ENCODE peak calls at places on chromosomes 11 and 22, in six cellular contexts. One of them, this sample, is unnamed.
A peak's percentile ranks its signal among the peaks of the same experiment; 100 is the strongest.

GRCh38 chr11:129992161-129992944 is 10.3 kb downstream of the PRDM10 start:
- DNase-seq in MM.1S: no peak
- DNase-seq in IMR-90: peak; percentile 22
- DNase-seq in AG04450: no peak
- DNase-seq in WERI-Rb-1: peak; percentile 62
- DNase-seq in CD4-positive, alpha-beta T cell: peak; percentile 35
- DNase-seq in this sample: peak; percentile 56

GRCh38 chr22:43928418-43929307 is 5.1 kb downstream of the PNPLA3 start:
- DNase-seq in MM.1S: no peak
- DNase-seq in IMR-90: no peak
- DNase-seq in AG04450: no peak
- DNase-seq in WERI-Rb-1: no peak
- DNase-seq in CD4-positive, alpha-beta T cell: no peak
- DNase-seq in this sample: no peak

GRCh38 chr11:90251599-90251998 is 28.8 kb upstream of the CHORDC1 start:
- DNase-seq in MM.1S: no peak
- DNase-seq in IMR-90: no peak
- DNase-seq in AG04450: no peak
- DNase-seq in WERI-Rb-1: no peak
- DNase-seq in CD4-positive, alpha-beta T cell: no peak
- DNase-seq in this sample: no peak

GRCh38 chr11:37525336-37525735 is 927.3 kb upstream of the RAG2 start:
- DNase-seq in MM.1S: no peak
- DNase-seq in IMR-90: peak; percentile 38
- DNase-seq in AG04450: no peak
- DNase-seq in WERI-Rb-1: no peak
- DNase-seq in CD4-positive, alpha-beta T cell: no peak
- DNase-seq in this sample: no peak

GRCh38 chr11:43574949-43575915 is 105.3 kb upstream of the HSD17B12 start:
- DNase-seq in MM.1S: no peak
- DNase-seq in IMR-90: peak; percentile 82
- DNase-seq in AG04450: peak; percentile 23
- DNase-seq in WERI-Rb-1: peak; percentile 71
- DNase-seq in CD4-positive, alpha-beta T cell: no peak
- DNase-seq in this sample: no peak

GRCh38 chr11:9825315-9825714 is 161.4 kb downstream of the SWAP70 start:
- DNase-seq in MM.1S: no peak
- DNase-seq in IMR-90: peak; percentile 38
- DNase-seq in AG04450: no peak
- DNase-seq in WERI-Rb-1: no peak
- DNase-seq in CD4-positive, alpha-beta T cell: no peak
- DNase-seq in this sample: no peak

GRCh38 chr11:65692367-65692766 is 19.7 kb upstream of the KAT5 start:
- DNase-seq in MM.1S: no peak
- DNase-seq in IMR-90: no peak
- DNase-seq in AG04450: no peak
- DNase-seq in WERI-Rb-1: no peak
- DNase-seq in CD4-positive, alpha-beta T cell: no peak
- DNase-seq in this sample: no peak

GRCh38 chr11:62805044-62805892 is at the start of gene NXF1:
- DNase-seq in MM.1S: peak; percentile 97
- DNase-seq in IMR-90: peak; percentile 92
- DNase-seq in AG04450: peak; percentile 87
- DNase-seq in WERI-Rb-1: peak; percentile 95
- DNase-seq in CD4-positive, alpha-beta T cell: peak; percentile 88
- DNase-seq in this sample: peak; percentile 96

GRCh38 chr11:74321487-74322188 is 10.2 kb upstream of the P4HA3 start:
- DNase-seq in MM.1S: peak; percentile 15
- DNase-seq in IMR-90: peak; percentile 65
- DNase-seq in AG04450: no peak
- DNase-seq in WERI-Rb-1: peak; percentile 27
- DNase-seq in CD4-positive, alpha-beta T cell: peak; percentile 12
- DNase-seq in this sample: peak; percentile 56

GRCh38 chr11:76237914-76238313 is 31.6 kb upstream of the WNT11 start:
- DNase-seq in MM.1S: no peak
- DNase-seq in IMR-90: peak; percentile 13
- DNase-seq in AG04450: no peak
- DNase-seq in WERI-Rb-1: peak; percentile 32
- DNase-seq in CD4-positive, alpha-beta T cell: no peak
- DNase-seq in this sample: no peak

GRCh38 chr11:73532310-73532709 is 65.6 kb downstream of the FAM168A start:
- DNase-seq in MM.1S: no peak
- DNase-seq in IMR-90: peak; percentile 82
- DNase-seq in AG04450: peak; percentile 66
- DNase-seq in WERI-Rb-1: no peak
- DNase-seq in CD4-positive, alpha-beta T cell: no peak
- DNase-seq in this sample: no peak

GRCh38 chr11:14251754-14252153 is 107.2 kb downstream of the RRAS2 start:
- DNase-seq in MM.1S: no peak
- DNase-seq in IMR-90: no peak
- DNase-seq in AG04450: no peak
- DNase-seq in WERI-Rb-1: no peak
- DNase-seq in CD4-positive, alpha-beta T cell: no peak
- DNase-seq in this sample: no peak

GRCh38 chr11:405323-405975 is 9.3 kb downstream of the SIGIRR start:
- DNase-seq in MM.1S: no peak
- DNase-seq in IMR-90: no peak
- DNase-seq in AG04450: no peak
- DNase-seq in WERI-Rb-1: no peak
- DNase-seq in CD4-positive, alpha-beta T cell: no peak
- DNase-seq in this sample: no peak

GRCh38 chr11:119377112-119377901 is 4.2 kb downstream of the USP2 start:
- DNase-seq in MM.1S: no peak
- DNase-seq in IMR-90: no peak
- DNase-seq in AG04450: no peak
- DNase-seq in WERI-Rb-1: no peak
- DNase-seq in CD4-positive, alpha-beta T cell: no peak
- DNase-seq in this sample: peak; percentile 41

GRCh38 chr11:109033627-109034340 is 368.9 kb downstream of the DDX10 start:
- DNase-seq in MM.1S: no peak
- DNase-seq in IMR-90: peak; percentile 89
- DNase-seq in AG04450: peak; percentile 53
- DNase-seq in WERI-Rb-1: no peak
- DNase-seq in CD4-positive, alpha-beta T cell: no peak
- DNase-seq in this sample: peak; percentile 52

GRCh38 chr11:65315866-65316233 is 1.2 kb downstream of the CDC42EP2 start:
- DNase-seq in MM.1S: no peak
- DNase-seq in IMR-90: no peak
- DNase-seq in AG04450: no peak
- DNase-seq in WERI-Rb-1: no peak
- DNase-seq in CD4-positive, alpha-beta T cell: no peak
- DNase-seq in this sample: no peak

GRCh38 chr22:24834845-24835570 is 29.0 kb downstream of the SGSM1 start:
- DNase-seq in MM.1S: no peak
- DNase-seq in IMR-90: peak; percentile 11
- DNase-seq in AG04450: no peak
- DNase-seq in WERI-Rb-1: peak; percentile 71
- DNase-seq in CD4-positive, alpha-beta T cell: no peak
- DNase-seq in this sample: no peak

GRCh38 chr11:122814401-122814800 is 23.9 kb upstream of the CRTAM start:
- DNase-seq in MM.1S: no peak
- DNase-seq in IMR-90: no peak
- DNase-seq in AG04450: no peak
- DNase-seq in WERI-Rb-1: no peak
- DNase-seq in CD4-positive, alpha-beta T cell: no peak
- DNase-seq in this sample: no peak

GRCh38 chr11:11458523-11458922 is 105.5 kb upstream of the CSNK2A3 start:
- DNase-seq in MM.1S: no peak
- DNase-seq in IMR-90: no peak
- DNase-seq in AG04450: no peak
- DNase-seq in WERI-Rb-1: peak; percentile 63
- DNase-seq in CD4-positive, alpha-beta T cell: no peak
- DNase-seq in this sample: no peak

GRCh38 chr22:46388647-46389046 is 53.1 kb downstream of the TRMU start:
- DNase-seq in MM.1S: no peak
- DNase-seq in IMR-90: no peak
- DNase-seq in AG04450: no peak
- DNase-seq in WERI-Rb-1: no peak
- DNase-seq in CD4-positive, alpha-beta T cell: no peak
- DNase-seq in this sample: no peak

GRCh38 chr11:64531906-64532312 is 59.1 kb upstream of the SLC22A12 start:
- DNase-seq in MM.1S: no peak
- DNase-seq in IMR-90: no peak
- DNase-seq in AG04450: no peak
- DNase-seq in WERI-Rb-1: peak; percentile 30
- DNase-seq in CD4-positive, alpha-beta T cell: no peak
- DNase-seq in this sample: no peak

GRCh38 chr22:25362215-25362882 is 142.9 kb downstream of the CRYBB2 start:
- DNase-seq in MM.1S: peak; percentile 28
- DNase-seq in IMR-90: peak; percentile 38
- DNase-seq in AG04450: no peak
- DNase-seq in WERI-Rb-1: peak; percentile 88
- DNase-seq in CD4-positive, alpha-beta T cell: peak; percentile 44
- DNase-seq in this sample: peak; percentile 87

GRCh38 chr11:94762995-94763394 is 5.2 kb upstream of the AMOTL1 start:
- DNase-seq in MM.1S: no peak
- DNase-seq in IMR-90: no peak
- DNase-seq in AG04450: no peak
- DNase-seq in WERI-Rb-1: no peak
- DNase-seq in CD4-positive, alpha-beta T cell: no peak
- DNase-seq in this sample: no peak

GRCh38 chr22:30564045-30564765 is 10.3 kb downstream of the GAL3ST1 start:
- DNase-seq in MM.1S: no peak
- DNase-seq in IMR-90: no peak
- DNase-seq in AG04450: no peak
- DNase-seq in WERI-Rb-1: no peak
- DNase-seq in CD4-positive, alpha-beta T cell: no peak
- DNase-seq in this sample: no peak

GRCh38 chr11:58576792-58577440 is 1.3 kb upstream of the LPXN start:
- DNase-seq in MM.1S: peak; percentile 57
- DNase-seq in IMR-90: peak; percentile 66
- DNase-seq in AG04450: no peak
- DNase-seq in WERI-Rb-1: no peak
- DNase-seq in CD4-positive, alpha-beta T cell: no peak
- DNase-seq in this sample: peak; percentile 24

GRCh38 chr11:119374632-119375394 is 6.7 kb downstream of the USP2 start:
- DNase-seq in MM.1S: no peak
- DNase-seq in IMR-90: no peak
- DNase-seq in AG04450: no peak
- DNase-seq in WERI-Rb-1: no peak
- DNase-seq in CD4-positive, alpha-beta T cell: no peak
- DNase-seq in this sample: peak; percentile 68

DNA sequence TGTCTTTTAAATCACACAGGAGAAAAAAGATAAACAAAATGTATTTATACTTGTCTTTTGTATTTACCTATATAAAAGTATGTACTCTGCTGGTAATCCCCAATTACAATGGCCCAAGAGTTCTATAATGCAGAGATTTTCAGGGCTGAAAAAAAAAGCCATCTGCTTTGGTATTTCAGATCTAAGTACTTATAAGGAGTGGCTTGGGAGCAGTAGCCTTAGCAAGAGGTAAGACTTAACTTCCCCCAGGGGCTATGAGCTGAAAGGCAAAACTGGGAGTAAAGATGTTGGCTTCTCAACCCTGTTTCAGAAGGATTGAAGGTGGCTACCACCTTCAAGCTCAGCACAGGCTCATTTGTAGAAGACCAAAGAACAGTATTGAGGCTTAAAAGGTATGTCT is 35.3 kb upstream of the EP300 start:
- DNase-seq in MM.1S: no peak
- DNase-seq in IMR-90: no peak
- DNase-seq in AG04450: no peak
- DNase-seq in WERI-Rb-1: no peak
- DNase-seq in CD4-positive, alpha-beta T cell: no peak
- DNase-seq in this sample: no peak
- TF ChIP-seq CTCF in MM.1S: no peak
- TF ChIP-seq CTCF in IMR-90: no peak
- TF ChIP-seq CTCF in AG04450: no peak
- TF ChIP-seq CTCF in WERI-Rb-1: no peak
- TF ChIP-seq CTCF in CD4-positive, alpha-beta T cell: no peak
- TF ChIP-seq CTCF in this sample: no peak

GRCh38 chr11:44862546-44863101 is 88.1 kb downstream of the TP53I11 start:
- DNase-seq in MM.1S: peak; percentile 64
- DNase-seq in IMR-90: no peak
- DNase-seq in AG04450: no peak
- DNase-seq in WERI-Rb-1: no peak
- DNase-seq in CD4-positive, alpha-beta T cell: no peak
- DNase-seq in this sample: no peak
- H3K27ac ChIP-seq in MM.1S: peak overlapping the region; percentile 52
- H3K27ac ChIP-seq in IMR-90: peak overlapping the region; percentile 85
- H3K27ac ChIP-seq in AG04450: peak overlapping the region; percentile 89
- H3K27ac ChIP-seq in WERI-Rb-1: no peak overlapping the region
- H3K27ac ChIP-seq in CD4-positive, alpha-beta T cell: no peak overlapping the region
- H3K27ac ChIP-seq in this sample: peak overlapping the region; percentile 41

DNA sequence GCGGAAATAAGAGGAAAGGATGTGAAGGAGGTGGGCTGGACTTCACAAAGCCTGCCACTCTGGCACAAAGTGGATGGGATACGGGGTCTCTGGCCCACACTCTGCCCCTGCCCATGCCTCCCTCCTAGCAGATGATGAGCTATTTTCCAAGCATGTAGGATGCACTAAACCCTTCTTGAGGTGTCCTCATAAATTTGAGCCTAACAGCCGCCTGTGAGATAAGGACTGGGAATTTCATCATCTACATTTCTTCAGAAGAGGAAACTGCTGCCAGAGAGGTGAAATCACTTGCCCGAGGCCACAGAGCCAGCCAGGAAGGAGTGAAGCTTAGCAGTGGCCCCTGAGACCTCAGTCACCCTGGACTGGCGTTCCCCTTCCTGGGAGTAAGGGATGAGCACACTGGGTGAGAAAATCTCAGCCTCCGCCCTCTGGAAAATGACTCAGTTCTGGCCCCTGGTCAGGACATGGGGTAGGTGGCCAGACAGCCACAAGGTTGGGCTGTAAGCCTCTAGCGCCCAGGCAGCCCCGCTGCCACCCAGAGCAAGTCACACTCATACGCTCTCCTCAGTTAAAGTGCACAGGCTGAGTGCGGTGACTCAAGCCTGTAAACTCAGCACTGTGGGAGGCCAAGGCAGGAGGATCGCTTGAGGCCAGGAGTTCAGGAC is 27.9 kb downstream of the MB start:
- DNase-seq in MM.1S: no peak
- DNase-seq in IMR-90: peak; percentile 77
- DNase-seq in AG04450: no peak
- DNase-seq in WERI-Rb-1: no peak
- DNase-seq in CD4-positive, alpha-beta T cell: no peak
- DNase-seq in this sample: peak; percentile 71
- TF ChIP-seq CTCF in MM.1S: no peak
- TF ChIP-seq CTCF in IMR-90: peak; percentile 8
- TF ChIP-seq CTCF in AG04450: no peak
- TF ChIP-seq CTCF in WERI-Rb-1: no peak
- TF ChIP-seq CTCF in CD4-positive, alpha-beta T cell: no peak
- TF ChIP-seq CTCF in this sample: no peak

GRCh38 chr11:102199673-102200072 is 89.4 kb downstream of the YAP1 start:
- DNase-seq in MM.1S: no peak
- DNase-seq in IMR-90: no peak
- DNase-seq in AG04450: no peak
- DNase-seq in WERI-Rb-1: no peak
- DNase-seq in CD4-positive, alpha-beta T cell: no peak
- DNase-seq in this sample: no peak
- H3K27ac ChIP-seq in MM.1S: no peak overlapping the region
- H3K27ac ChIP-seq in IMR-90: no peak overlapping the region
- H3K27ac ChIP-seq in AG04450: no peak overlapping the region
- H3K27ac ChIP-seq in WERI-Rb-1: no peak overlapping the region
- H3K27ac ChIP-seq in CD4-positive, alpha-beta T cell: no peak overlapping the region
- H3K27ac ChIP-seq in this sample: no peak overlapping the region

GRCh38 chr22:48431536-48432315 is 1395.9 kb downstream of the BRD1 start:
- DNase-seq in MM.1S: no peak
- DNase-seq in IMR-90: no peak
- DNase-seq in AG04450: no peak
- DNase-seq in WERI-Rb-1: no peak
- DNase-seq in CD4-positive, alpha-beta T cell: no peak
- DNase-seq in this sample: no peak
- TF ChIP-seq CTCF in MM.1S: no peak
- TF ChIP-seq CTCF in IMR-90: no peak
- TF ChIP-seq CTCF in AG04450: no peak
- TF ChIP-seq CTCF in WERI-Rb-1: no peak
- TF ChIP-seq CTCF in CD4-positive, alpha-beta T cell: no peak
- TF ChIP-seq CTCF in this sample: no peak

This sample was measured in adrenal gland.